ENCODE peak calls at places on chromosomes 4 and X, in five cellular contexts. L, G, Y, Q and T are unnamed samples.

GRCh38 chr4:121070696-121071639 is 1.4 kb downstream of the NDNF start:
- DNase-seq in L (no peak), G (peak), Y (peak), Q (peak), T (peak)

GRCh38 chr4:29549308-29549707 is 1170.9 kb upstream of the PCDH7 start:
- DNase-seq in L (peak), G (no peak), Y (no peak), Q (peak), T (no peak)

GRCh38 chr4:15674926-15675325 is 6.7 kb upstream of the FAM200B start:
- DNase-seq in L (no peak), G (no peak), Y (no peak), Q (no peak), T (no peak)

GRCh38 chr4:108941914-108942379 is 179.1 kb upstream of the ETNPPL start:
- DNase-seq in L (no peak), G (no peak), Y (no peak), Q (no peak), T (no peak)

GRCh38 chrX:76253432-76253831 is 80.6 kb downstream of the PBDC1 start:
- DNase-seq in L (peak), G (no peak), Y (peak), Q (peak), T (peak)

GRCh38 chrX:142054094-142054493 is 150.4 kb downstream of the MAGEC1 start:
- DNase-seq in L (no peak), G (no peak), Y (no peak), Q (no peak), T (no peak)

GRCh38 chr4:156858071-156858470 is 113.5 kb downstream of the PDGFC start:
- DNase-seq in L (no peak), G (no peak), Y (no peak), Q (no peak), T (no peak)

GRCh38 chr4:129164243-129164642 is 68.3 kb downstream of the C4orf33 start:
- DNase-seq in L (no peak), G (no peak), Y (no peak), Q (no peak), T (no peak)

GRCh38 chrX:17654116-17654515 is 83.2 kb upstream of the SCML1 start:
- DNase-seq in L (no peak), G (no peak), Y (no peak), Q (no peak), T (no peak)

GRCh38 chr4:6259886-6260285 is 9.8 kb upstream of the WFS1 start:
- DNase-seq in L (no peak), G (no peak), Y (no peak), Q (no peak), T (no peak)

GRCh38 chr4:162683659-162684370 is 482.9 kb downstream of the NAF1 start:
- DNase-seq in L (no peak), G (no peak), Y (no peak), Q (peak), T (peak)

GRCh38 chrX:10660171-10660570 is 39.8 kb upstream of the MID1 start:
- DNase-seq in L (no peak), G (no peak), Y (peak), Q (no peak), T (no peak)

GRCh38 chr4:152348670-152349069 is 187.2 kb downstream of the FBXW7 start:
- DNase-seq in L (no peak), G (no peak), Y (no peak), Q (no peak), T (peak)

GRCh38 chr4:100208459-100208858 is 18.2 kb upstream of the DDIT4L start:
- DNase-seq in L (no peak), G (no peak), Y (no peak), Q (peak), T (peak)

GRCh38 chrX:54530358-54530900 is 410 bp downstream of the GNL3L start:
- DNase-seq in L (no peak), G (no peak), Y (no peak), Q (peak), T (no peak)

GRCh38 chr4:13616597-13616996 is 10.9 kb downstream of the BOD1L1 start:
- DNase-seq in L (no peak), G (no peak), Y (no peak), Q (no peak), T (no peak)

GRCh38 chr4:119521306-119521705 is 107.3 kb downstream of the PDE5A start:
- DNase-seq in L (no peak), G (no peak), Y (no peak), Q (no peak), T (no peak)

GRCh38 chr4:3781193-3781886 is 15.2 kb downstream of the ADRA2C start:
- DNase-seq in L (no peak), G (no peak), Y (no peak), Q (no peak), T (no peak)

GRCh38 chrX:124435616-124436015 is 89.3 kb downstream of the SH2D1A start:
- DNase-seq in L (no peak), G (no peak), Y (no peak), Q (no peak), T (no peak)

GRCh38 chrX:34656842-34657780 is at the start of gene TMEM47:
- DNase-seq in L (peak), G (peak), Y (peak), Q (peak), T (peak)

GRCh38 chr4:148405161-148405893 is 36.9 kb downstream of the NR3C2 start:
- DNase-seq in L (no peak), G (no peak), Y (no peak), Q (no peak), T (no peak)

GRCh38 chr4:3519468-3520264 is 12.6 kb downstream of the LRPAP1 start:
- DNase-seq in L (no peak), G (no peak), Y (no peak), Q (no peak), T (no peak)

GRCh38 chr4:2318476-2318875 is 56.6 kb upstream of the MXD4 start:
- DNase-seq in L (no peak), G (no peak), Y (no peak), Q (no peak), T (no peak)

GRCh38 chr4:10929818-10930217 is 245.2 kb upstream of the CLNK start:
- DNase-seq in L (no peak), G (no peak), Y (no peak), Q (no peak), T (no peak)

GRCh38 chr4:74314329-74314728 is 6.1 kb downstream of the EPGN start:
- DNase-seq in L (no peak), G (no peak), Y (no peak), Q (no peak), T (no peak)

GRCh38 chrX:143757887-143758286 is 37.3 kb upstream of the SPANXN2 start:
- DNase-seq in L (no peak), G (no peak), Y (no peak), Q (no peak), T (no peak)

GRCh38 chr4:145623831-145624230 is 4.6 kb downstream of the MMAA start:
- DNase-seq in L (peak), G (no peak), Y (no peak), Q (no peak), T (peak)

GRCh38 chrX:118216488-118216887 is 99.9 kb upstream of the KLHL13 start:
- DNase-seq in L (no peak), G (no peak), Y (no peak), Q (no peak), T (no peak)

GRCh38 chrX:153829799-153830631 is at the start of gene PDZD4:
- DNase-seq in L (no peak), G (peak), Y (no peak), Q (no peak), T (no peak)

GRCh38 chrX:13571136-13571535 is 1.7 kb downstream of the EGFL6 start:
- DNase-seq in L (no peak), G (no peak), Y (no peak), Q (no peak), T (peak)

GRCh38 chr4:138697771-138698170 is 317.8 kb upstream of the NOCT start:
- DNase-seq in L (peak), G (no peak), Y (no peak), Q (no peak), T (no peak)

GRCh38 chr4:10015140-10015753 is 6.0 kb downstream of the SLC2A9 start:
- DNase-seq in L (peak), G (peak), Y (peak), Q (peak), T (no peak)

GRCh38 chr4:80201326-80202151 is 4.2 kb downstream of the PRDM8 start:
- DNase-seq in L (peak), G (peak), Y (no peak), Q (peak), T (peak)

GRCh38 chrX:3518870-3519269 is 172.4 kb upstream of the MXRA5 start:
- DNase-seq in L (peak), G (no peak), Y (no peak), Q (peak), T (peak)

GRCh38 chr4:46425775-46426400 is 36.0 kb upstream of the GABRA2 start:
- DNase-seq in L (peak), G (no peak), Y (no peak), Q (no peak), T (peak)

GRCh38 chr4:146458594-146458993 is 63.1 kb downstream of the SLC10A7 start:
- DNase-seq in L (no peak), G (no peak), Y (no peak), Q (no peak), T (no peak)

GRCh38 chrX:3448563-3448962 is 102.1 kb upstream of the MXRA5 start:
- DNase-seq in L (no peak), G (no peak), Y (no peak), Q (no peak), T (no peak)

GRCh38 chr4:61192392-61192791 is 7.7 kb upstream of the ADGRL3 start:
- DNase-seq in L (no peak), G (no peak), Y (no peak), Q (no peak), T (no peak)

GRCh38 chr4:103076777-103077347 is 301 bp upstream of the SLC9B2 start:
- DNase-seq in L (no peak), G (no peak), Y (no peak), Q (no peak), T (no peak)

GRCh38 chr4:103075894-103076776 is at the start of gene SLC9B2:
- DNase-seq in L (peak), G (peak), Y (peak), Q (peak), T (peak)

GRCh38 chr4:103075435-103075893 is 1.1 kb downstream of the SLC9B2 start:
- DNase-seq in L (peak), G (no peak), Y (no peak), Q (no peak), T (peak)

GRCh38 chr4:103074039-103074438 is 2.5 kb downstream of the SLC9B2 start:
- DNase-seq in L (no peak), G (no peak), Y (no peak), Q (no peak), T (no peak)

GRCh38 chr4:103074598-103075434 is 1.7 kb downstream of the SLC9B2 start:
- DNase-seq in L (peak), G (no peak), Y (no peak), Q (peak), T (peak)
- H3K4me3 ChIP-seq in L (no peak), G (no peak), Y (no peak), Q (no peak), T (peak)

GRCh38 chr4:8568068-8568668 is 12.0 kb upstream of the GPR78 start:
- DNase-seq in L (peak), G (no peak), Y (no peak), Q (peak), T (no peak)
- H4K91ac ChIP-seq in L (no peak), G (peak), Y (no peak), Q (peak), T (no peak)

DNA sequence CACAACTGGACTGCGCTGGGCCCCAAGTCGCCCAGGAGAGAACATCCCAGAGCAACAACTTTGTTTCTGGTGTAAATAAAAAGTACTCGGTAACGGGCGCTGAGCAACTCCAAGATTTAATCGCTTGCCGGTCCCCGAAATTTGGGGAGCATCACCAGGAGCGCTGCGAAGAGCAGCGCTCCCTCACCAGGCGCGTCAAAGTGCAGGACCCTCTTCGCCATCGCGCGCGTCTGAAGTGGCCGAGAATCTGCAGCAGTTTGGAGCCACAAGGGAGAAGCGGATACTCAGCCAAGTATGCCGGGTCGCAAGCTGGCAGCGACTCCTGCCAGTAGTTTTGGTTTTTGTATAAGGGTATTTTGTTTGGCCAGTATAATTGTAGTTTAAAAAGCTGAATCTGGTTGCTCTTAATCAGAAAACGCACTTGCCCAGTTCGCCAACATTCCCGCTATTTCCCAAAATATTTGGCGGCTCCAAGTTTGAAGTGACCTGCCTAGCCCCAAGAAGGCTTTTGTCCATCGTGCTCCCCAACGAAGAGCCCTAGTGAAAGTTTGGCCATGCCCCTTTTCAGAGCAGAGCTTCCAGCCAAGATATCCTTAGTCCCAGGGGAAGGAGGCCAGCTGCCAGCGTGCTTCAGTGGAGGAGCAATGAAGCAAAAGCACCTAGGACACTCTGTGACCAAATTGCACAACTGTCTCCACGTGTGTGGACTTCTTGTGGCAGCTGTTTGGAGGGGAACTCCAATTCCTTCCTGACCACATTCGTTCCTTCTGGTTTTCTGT is 557 bp upstream of the KDR start:
- DNase-seq in L (no peak), G (peak), Y (no peak), Q (no peak), T (peak)
- H3K4me3 ChIP-seq in L (peak), G (peak), Y (peak), Q (peak), T (peak)

DNA sequence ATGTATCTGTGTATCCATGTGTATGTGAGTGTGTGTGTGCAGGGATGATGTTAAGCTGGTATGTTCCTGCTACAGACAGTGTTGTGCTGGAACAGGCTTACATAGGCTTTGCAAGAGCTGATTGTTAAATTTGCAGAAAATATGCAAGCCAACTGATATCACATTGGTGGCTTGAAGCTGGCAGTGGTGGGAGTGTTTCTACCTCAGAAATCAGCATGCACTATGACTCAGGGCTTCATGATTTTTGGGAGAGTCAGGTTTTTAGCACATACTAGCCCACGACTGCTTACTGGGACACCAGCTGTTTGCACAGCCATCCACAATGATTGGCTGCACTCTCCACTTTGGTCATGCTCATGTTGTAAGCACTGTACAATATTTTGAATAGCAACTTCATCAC is 261.8 kb downstream of the DHX15 start:
- DNase-seq in L (peak), G (no peak), Y (no peak), Q (no peak), T (no peak)
- H4K91ac ChIP-seq in L (no peak), G (peak), Y (no peak), Q (no peak), T (no peak)

DNA sequence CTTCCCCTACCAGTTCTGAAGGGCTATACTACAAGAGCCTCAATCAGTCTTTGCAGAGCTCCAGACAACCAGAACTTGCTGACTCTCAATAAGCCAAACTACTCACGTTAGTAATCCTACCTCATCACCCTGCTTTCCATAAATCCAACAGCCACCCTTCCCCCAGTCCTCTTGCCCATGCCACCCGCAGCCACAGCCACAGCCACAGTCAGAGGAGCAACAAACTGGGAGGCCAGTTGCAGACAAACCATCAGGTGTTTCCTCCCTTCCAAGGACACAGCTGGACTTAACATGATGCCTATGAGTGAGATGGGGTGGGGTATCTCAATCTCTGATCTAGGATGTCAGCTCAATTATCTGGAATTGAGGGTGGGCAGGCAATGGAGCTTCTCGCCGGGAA is 1.0 kb downstream of the GABRA3 start:
- DNase-seq in L (no peak), G (peak), Y (no peak), Q (no peak), T (no peak)
- H3K4me3 ChIP-seq in L (no peak), G (peak), Y (no peak), Q (no peak), T (no peak)

DNA sequence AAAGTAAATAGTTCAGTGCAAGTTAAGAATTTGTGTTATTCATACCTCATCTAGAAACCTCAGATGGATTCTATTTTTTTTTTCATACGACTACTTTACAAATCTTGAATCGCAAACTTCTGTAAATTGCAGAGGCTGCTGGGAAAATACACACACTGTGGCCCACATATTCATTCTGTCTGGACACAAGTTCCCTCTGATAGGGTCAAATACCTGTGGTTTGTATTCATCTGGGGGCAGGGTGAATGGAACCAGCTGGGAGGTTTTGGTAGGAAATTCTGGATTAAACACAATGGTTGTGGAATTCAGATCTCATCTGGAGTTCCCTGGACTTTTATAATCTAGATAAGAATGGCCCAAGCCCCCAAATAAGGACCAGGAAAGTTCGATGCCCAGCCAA is 56.2 kb downstream of the SPATA18 start:
- DNase-seq in L (no peak), G (no peak), Y (no peak), Q (no peak), T (peak)
- H4K91ac ChIP-seq in L (no peak), G (no peak), Y (no peak), Q (no peak), T (no peak)

DNA sequence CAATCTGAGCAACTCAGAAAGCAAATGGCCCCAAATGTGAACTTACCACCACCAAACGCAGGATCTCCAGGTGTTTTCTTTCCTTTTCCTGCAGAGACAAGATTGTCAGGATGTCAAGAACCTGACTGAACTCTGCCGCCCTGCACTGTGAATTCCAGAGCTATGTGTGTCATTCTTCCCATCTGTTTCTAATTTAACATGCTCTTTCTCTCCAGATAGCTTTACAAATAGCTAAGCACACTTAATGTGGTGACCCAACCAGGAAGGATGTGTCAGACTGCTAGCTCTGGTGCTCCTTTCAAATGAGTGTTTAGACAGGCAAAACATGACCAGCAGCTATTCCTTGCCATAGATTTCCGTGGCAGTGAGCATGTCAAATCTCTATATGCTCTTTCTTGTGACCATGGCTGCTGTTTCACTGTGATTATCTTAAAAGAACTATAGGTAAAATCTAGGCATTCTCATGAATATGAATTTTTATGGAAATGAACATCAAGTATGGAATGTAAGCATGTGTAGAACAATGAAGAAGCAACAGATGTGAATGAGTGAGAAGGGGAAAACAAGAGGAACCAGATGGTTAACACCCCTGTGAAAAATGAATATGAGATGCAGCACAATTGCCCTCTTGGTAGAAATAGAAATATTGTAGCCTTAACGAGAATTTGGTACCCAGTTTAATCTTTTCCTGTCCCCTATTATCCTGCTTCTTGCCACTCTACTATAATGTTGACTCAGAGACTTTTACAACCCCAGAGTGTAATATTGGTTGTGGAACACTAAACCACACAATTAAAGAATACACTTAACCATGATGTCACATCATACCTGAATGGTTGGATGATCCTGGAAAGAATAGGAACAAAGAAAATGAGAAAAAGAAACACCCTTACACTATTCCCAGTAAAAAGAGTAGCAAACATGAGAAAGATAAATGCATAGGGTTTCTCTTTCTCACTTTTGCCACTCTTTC is 247.8 kb upstream of the DKK2 start:
- DNase-seq in L (peak), G (no peak), Y (no peak), Q (peak), T (peak)
- H3K4me3 ChIP-seq in L (no peak), G (no peak), Y (no peak), Q (no peak), T (no peak)

GRCh38 chr4:116397291-116397690 is 688.1 kb downstream of the TRAM1L1 start:
- DNase-seq in L (no peak), G (no peak), Y (no peak), Q (no peak), T (no peak)
- H4K91ac ChIP-seq in L (no peak), G (no peak), Y (no peak), Q (no peak), T (no peak)